ENCODE peak calls at places on chromosomes 16 and 17, in ten cellular contexts. R is CD8-positive, alpha-beta T cell; E is H9; U is effector memory CD4-positive, alpha-beta T cell; Z is colonic mucosa; M is left ventricle myocardium inferior; N is PC-3; I is suprapubic skin; H is heart left ventricle; W is neuronal stem cell. D is an unnamed sample.

GRCh38 chr16:78195868-78196267 is 96.4 kb downstream of the WWOX start:
- DNase-seq in M (no peak), R (no peak), N (no peak), U (no peak), W (no peak), H (no peak), E (no peak), I (no peak), Z (no peak), D (no peak)

GRCh38 chr17:36578671-36579070 is 13.0 kb upstream of the DHRS11 start:
- DNase-seq in R (no peak), N (no peak), Z (no peak), I (no peak), E (no peak), H (no peak), W (no peak), M (no peak), U (no peak), D (no peak)

GRCh38 chr17:42561908-42562844 is at the start of gene COASY:
- DNase-seq in H (peak; percentile 98), R (peak; percentile 93), W (peak; percentile 92), I (peak; percentile 98), E (peak; percentile 99), Z (peak; percentile 97), N (peak; percentile 94), U (peak; percentile 83), M (peak; percentile 95), D (peak; percentile 96)

GRCh38 chr17:31156326-31156725 is 61.5 kb downstream of the NF1 start:
- DNase-seq in Z (no peak), N (no peak), E (no peak), R (no peak), M (no peak), U (no peak), W (no peak), I (no peak), H (no peak), D (no peak)

GRCh38 chr17:4362141-4362540 is 4.3 kb downstream of the UBE2G1 start:
- DNase-seq in R (no peak), Z (no peak), E (no peak), W (no peak), U (no peak), N (peak; percentile 10), H (no peak), M (no peak), I (peak; percentile 12), D (no peak)

GRCh38 chr17:71023631-71024030 is 854.3 kb downstream of the KCNJ2 start:
- DNase-seq in R (no peak), I (no peak), W (no peak), U (no peak), Z (no peak), N (peak; percentile 9), M (no peak), H (no peak), E (no peak), D (no peak)

GRCh38 chr16:79628501-79628975 is 28.0 kb upstream of the MAF start:
- DNase-seq in H (no peak), I (no peak), W (no peak), M (no peak), N (no peak), Z (no peak), R (no peak), U (no peak), E (no peak), D (no peak)

GRCh38 chr16:24645739-24646645 is 83.5 kb upstream of the TNRC6A start:
- DNase-seq in M (no peak), W (no peak), U (no peak), N (peak; percentile 98), R (no peak), I (no peak), E (no peak), H (no peak), Z (peak; percentile 22), D (no peak)

GRCh38 chr16:46789499-46790414 is 41.2 kb downstream of the C16orf87 start:
- DNase-seq in M (peak; percentile 77), Z (peak; percentile 90), W (peak; percentile 61), H (peak; percentile 87), N (peak; percentile 43), R (peak; percentile 85), E (peak; percentile 92), I (peak; percentile 86), U (peak; percentile 65), D (peak; percentile 82)

GRCh38 chr16:89656435-89657121 is 930 bp downstream of the CHMP1A start:
- DNase-seq in R (no peak), Z (no peak), N (no peak), U (no peak), E (no peak), H (peak; percentile 26), W (no peak), M (no peak), I (no peak), D (no peak)

GRCh38 chr17:17681187-17681743 is at the start of gene RAI1:
- DNase-seq in N (peak; percentile 86), H (peak; percentile 88), W (no peak), I (peak; percentile 85), E (peak; percentile 74), R (peak; percentile 87), M (peak; percentile 81), U (peak; percentile 49), Z (peak; percentile 72), D (peak; percentile 81)

GRCh38 chr17:49183341-49183740 is 27.0 kb downstream of the GNGT2 start:
- DNase-seq in M (no peak), H (no peak), R (no peak), U (no peak), W (no peak), Z (no peak), N (no peak), E (no peak), I (no peak), D (no peak)

GRCh38 chr17:49183801-49184200 is 26.6 kb downstream of the GNGT2 start:
- DNase-seq in W (no peak), U (no peak), R (no peak), H (no peak), I (no peak), N (no peak), M (no peak), Z (no peak), E (no peak), D (no peak)

GRCh38 chr17:49180998-49181635 is 29.3 kb downstream of the GNGT2 start:
- DNase-seq in M (no peak), E (no peak), H (no peak), W (no peak), N (no peak), R (no peak), U (no peak), I (no peak), Z (no peak), D (no peak)

GRCh38 chr17:49180303-49180702 is 30.1 kb downstream of the GNGT2 start:
- DNase-seq in Z (peak; percentile 77), M (peak; percentile 67), I (peak; percentile 84), N (peak; percentile 67), W (peak; percentile 21), H (peak; percentile 67), E (peak; percentile 84), U (peak; percentile 42), R (peak; percentile 82), D (peak; percentile 73)
- H3K9me3 ChIP-seq in Z (no peaks in the 10 kb centered on the region), M (peaks cover 32% of the 10 kb centered on the region), I (peaks cover 16% of the 10 kb centered on the region), N (peaks cover 11% of the 10 kb centered on the region), W (peaks cover 8% of the 10 kb centered on the region), H (peaks cover 27% of the 10 kb centered on the region), E (peaks cover 14% of the 10 kb centered on the region), U (peaks cover 13% of the 10 kb centered on the region), R (peaks cover 6% of the 10 kb centered on the region), D (peaks cover 15% of the 10 kb centered on the region)

GRCh38 chr16:35314298-35314697 is 1854.9 kb downstream of the TP53TG3F start:
- DNase-seq in M (no peak), N (no peak), I (no peak), H (no peak), E (no peak), W (no peak), Z (no peak), U (no peak), R (no peak), D (no peak)

DNA sequence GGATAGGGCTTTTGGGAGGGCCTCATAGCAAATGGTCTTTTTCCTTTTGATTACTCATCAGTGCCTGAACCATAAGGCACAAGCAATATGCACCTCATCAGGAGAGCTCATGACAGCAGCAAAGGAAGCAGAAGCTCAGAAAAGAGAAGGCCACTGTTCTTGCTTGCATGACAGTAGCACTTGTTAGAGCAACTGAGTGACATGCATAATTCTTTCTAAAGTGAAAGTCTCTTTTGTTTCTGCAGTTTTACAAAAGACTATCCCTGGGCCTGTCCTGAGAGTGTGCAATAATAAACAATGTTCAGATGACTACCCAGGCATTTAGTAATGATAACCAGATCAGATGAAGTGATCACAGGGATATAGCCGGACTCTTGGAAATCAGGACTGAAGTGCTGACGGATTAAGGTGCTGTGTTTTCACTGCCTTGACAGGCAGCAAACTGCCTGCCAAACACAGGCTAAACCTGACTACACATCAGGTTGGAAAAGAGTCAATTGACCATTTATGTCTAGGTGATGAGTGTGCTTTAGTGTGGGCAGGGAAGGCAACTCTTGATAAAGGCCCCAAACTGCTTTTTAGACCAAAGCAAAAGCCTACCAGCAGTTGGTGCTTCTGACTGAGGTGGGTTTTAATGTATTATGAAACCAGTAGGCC is 1860.3 kb downstream of the TP53TG3F start:
- DNase-seq in R (no peak), Z (no peak), U (no peak), M (no peak), H (no peak), N (no peak), E (no peak), I (no peak), W (no peak), D (no peak)
- H3K9me3 ChIP-seq in R (no peaks in the 10 kb centered on the region), Z (peaks cover under 1% of the 10 kb centered on the region), U (no peaks in the 10 kb centered on the region), M (no peaks in the 10 kb centered on the region), H (no peaks in the 10 kb centered on the region), N (no peaks in the 10 kb centered on the region), E (peaks cover 75% of the 10 kb centered on the region), I (no peaks in the 10 kb centered on the region), W (peaks cover 29% of the 10 kb centered on the region), D (peaks cover 31% of the 10 kb centered on the region)

DNA sequence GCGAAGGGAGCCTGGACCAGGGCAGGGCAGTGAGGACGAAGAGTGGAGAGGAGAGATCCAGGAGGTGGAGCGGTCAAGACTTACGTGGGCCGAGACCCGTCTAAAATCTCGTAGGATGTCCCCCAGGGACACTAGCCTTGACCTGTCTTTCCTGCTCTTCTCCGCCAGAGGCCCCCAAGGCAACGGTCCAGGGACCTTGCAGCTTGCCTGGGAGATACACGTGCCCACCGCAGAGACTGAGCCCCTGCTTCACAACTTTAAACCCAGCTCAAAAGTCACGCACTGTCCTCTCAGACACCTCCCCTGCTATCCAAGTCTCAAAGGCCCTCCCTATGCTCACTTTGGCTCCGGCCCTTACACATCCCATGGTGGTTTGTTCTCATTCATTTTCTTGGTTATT is 9.4 kb downstream of the TIGD7 start:
- DNase-seq in N (no peak), W (no peak), I (no peak), R (no peak), E (no peak), U (no peak), H (no peak), M (no peak), Z (no peak), D (no peak)
- H3K9me3 ChIP-seq in N (no peaks in the 10 kb centered on the region), W (peaks cover 45% of the 10 kb centered on the region), I (peaks cover 62% of the 10 kb centered on the region), R (peaks cover 48% of the 10 kb centered on the region), E (peaks cover 13% of the 10 kb centered on the region), U (peaks cover 37% of the 10 kb centered on the region), H (peaks cover 100% of the 10 kb centered on the region), M (peaks cover 100% of the 10 kb centered on the region), Z (peaks cover 4% of the 10 kb centered on the region), D (peaks cover 85% of the 10 kb centered on the region)

DNA sequence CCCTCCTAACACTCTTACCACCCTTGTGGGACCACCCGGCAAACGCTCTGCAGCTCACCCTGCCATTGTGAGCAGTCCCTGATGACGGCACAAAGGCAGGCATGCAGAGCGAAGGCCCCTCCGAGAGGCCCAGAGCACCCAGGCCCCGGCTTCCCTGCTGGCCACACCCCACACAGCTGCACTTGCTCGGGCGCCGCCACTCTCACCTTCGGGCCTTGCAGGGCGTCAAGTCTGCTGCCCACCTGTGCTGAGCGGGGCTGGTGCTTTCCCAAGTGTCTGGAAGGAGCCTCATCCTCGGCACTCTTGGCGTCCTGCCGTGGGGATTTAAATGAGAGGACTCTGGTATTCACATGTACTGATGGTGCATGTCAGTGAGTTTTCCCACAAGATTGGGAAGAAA is 30.3 kb upstream of the FASN start:
- DNase-seq in I (no peak), W (no peak), Z (no peak), H (no peak), U (no peak), N (no peak), E (no peak), R (no peak), M (no peak), D (no peak)
- H3K9me3 ChIP-seq in I (no peaks in the 10 kb centered on the region), W (peaks cover 2% of the 10 kb centered on the region), Z (no peaks in the 10 kb centered on the region), H (no peaks in the 10 kb centered on the region), U (no peaks in the 10 kb centered on the region), N (no peaks in the 10 kb centered on the region), E (no peaks in the 10 kb centered on the region), R (no peaks in the 10 kb centered on the region), M (no peaks in the 10 kb centered on the region), D (no peaks in the 10 kb centered on the region)